ENCODE peak calls at places on chromosome X, in seven cellular contexts. X, O, D, S, W, T and Z are unnamed samples.

GRCh38 chrX:8049827-8050226 is 121.2 kb downstream of the VCX2 start:
- DNase-seq in X (peak; percentile 12), O (no peak), D (no peak), S (no peak), W (no peak), T (no peak), Z (no peak)

GRCh38 chrX:19046343-19047215 is 62.7 kb upstream of the PHKA2 start:
- DNase-seq in X (no peak), O (no peak), D (no peak), S (no peak), W (no peak), T (no peak), Z (no peak)

GRCh38 chrX:10033360-10034007 is 66.3 kb downstream of the CLDN34 start:
- DNase-seq in X (no peak), O (no peak), D (no peak), S (no peak), W (no peak), T (no peak), Z (no peak)

GRCh38 chrX:43644124-43644701 is 11.9 kb upstream of the MAOA start:
- DNase-seq in X (peak; percentile 79), O (no peak), D (no peak), S (no peak), W (no peak), T (no peak), Z (no peak)

GRCh38 chrX:43949669-43950068 is 23.5 kb downstream of the NDP start:
- DNase-seq in X (no peak), O (no peak), D (no peak), S (peak; percentile 73), W (no peak), T (peak; percentile 2), Z (no peak)

GRCh38 chrX:118652717-118653116 is 74.7 kb upstream of the IL13RA1 start:
- DNase-seq in X (peak; percentile 29), O (no peak), D (no peak), S (no peak), W (no peak), T (no peak), Z (no peak)

GRCh38 chrX:9163153-9163790 is 129.3 kb upstream of the FAM9B start:
- DNase-seq in X (peak; percentile 12), O (no peak), D (no peak), S (no peak), W (no peak), T (no peak), Z (peak; percentile 35)

GRCh38 chrX:40318076-40318475 is 220.3 kb upstream of the BCOR start:
- DNase-seq in X (no peak), O (no peak), D (no peak), S (no peak), W (no peak), T (no peak), Z (no peak)

GRCh38 chrX:75086731-75087195 is 69.3 kb downstream of the ABCB7 start:
- DNase-seq in X (peak; percentile 56), O (no peak), D (no peak), S (no peak), W (no peak), T (no peak), Z (no peak)

DNA sequence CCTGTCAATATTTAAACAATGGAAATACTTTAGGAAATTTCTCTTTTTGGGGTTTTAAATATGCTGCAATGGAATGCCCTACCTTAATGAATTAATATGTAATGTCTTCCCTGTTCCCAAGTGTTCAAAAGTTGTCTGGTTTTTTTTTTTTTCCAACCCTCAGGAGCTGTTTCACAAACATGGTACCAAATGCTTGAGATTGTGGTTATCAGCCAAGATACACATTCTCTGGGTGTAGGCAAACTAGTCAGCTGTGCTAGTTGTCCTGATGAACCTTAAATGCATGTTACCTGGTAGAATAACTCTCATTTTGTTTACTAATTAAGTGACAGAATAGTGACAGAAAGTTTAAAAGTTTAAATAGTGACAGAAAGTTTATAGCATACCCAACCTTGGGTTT is 50.7 kb downstream of the FHL1 start:
- DNase-seq in X (no peak), O (no peak), D (no peak), S (no peak), W (no peak), T (no peak), Z (no peak)
- H3K9me3 ChIP-seq in X (no peaks in the 10 kb centered on the region), O (no peaks in the 10 kb centered on the region), D (no peaks in the 10 kb centered on the region), S (no peaks in the 10 kb centered on the region), W (no peaks in the 10 kb centered on the region), T (no peaks in the 10 kb centered on the region), Z (no peaks in the 10 kb centered on the region)

DNA sequence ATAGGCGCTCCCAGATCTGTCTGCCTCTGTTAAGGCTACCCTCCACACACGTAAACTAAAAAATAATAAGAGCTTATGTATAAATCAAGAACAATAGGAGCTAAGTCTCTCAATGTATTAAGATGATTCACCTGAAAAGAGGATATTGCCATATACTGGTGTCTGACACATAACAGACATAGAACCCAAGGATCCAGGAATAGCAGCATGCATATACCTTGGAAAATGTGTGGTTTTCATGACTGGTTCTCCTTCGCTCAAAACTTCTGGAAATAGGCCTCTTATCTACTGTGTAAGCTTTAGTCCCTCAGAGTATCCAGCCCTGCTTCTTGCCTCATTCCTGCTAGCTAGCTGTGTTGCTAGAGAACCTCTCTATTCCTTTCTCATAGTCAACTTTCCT is 203.7 kb upstream of the SLITRK2 start:
- DNase-seq in X (no peak), O (no peak), D (no peak), S (no peak), W (no peak), T (no peak), Z (no peak)
- H3K9me3 ChIP-seq in X (no peaks in the 10 kb centered on the region), O (no peaks in the 10 kb centered on the region), D (no peaks in the 10 kb centered on the region), S (no peaks in the 10 kb centered on the region), W (no peaks in the 10 kb centered on the region), T (no peaks in the 10 kb centered on the region), Z (no peaks in the 10 kb centered on the region)

DNA sequence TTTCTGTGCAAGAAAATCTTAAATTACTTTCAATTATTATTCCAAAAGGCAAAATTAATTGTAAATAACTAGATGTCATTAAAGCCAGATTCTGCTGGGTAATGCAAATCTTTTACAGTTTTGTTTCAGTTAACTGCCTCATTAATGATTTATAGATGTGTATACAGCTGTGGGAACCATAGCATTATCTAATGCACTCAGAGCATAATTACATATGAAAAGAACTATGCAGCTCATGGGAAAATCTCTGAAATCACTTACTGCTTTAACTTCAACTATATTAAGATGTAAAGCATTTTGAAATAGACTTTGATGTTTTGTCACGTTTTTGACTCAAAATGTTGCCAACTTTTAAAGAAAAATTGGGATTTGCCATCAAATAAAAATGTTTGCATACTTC is 630.3 kb upstream of the KLHL4 start:
- DNase-seq in X (no peak), O (no peak), D (no peak), S (no peak), W (no peak), T (no peak), Z (no peak)
- H3K9me3 ChIP-seq in X (no peaks in the 10 kb centered on the region), O (no peaks in the 10 kb centered on the region), D (no peaks in the 10 kb centered on the region), S (no peaks in the 10 kb centered on the region), W (peaks cover 2% of the 10 kb centered on the region), T (no peaks in the 10 kb centered on the region), Z (no peaks in the 10 kb centered on the region)

GRCh38 chrX:148412006-148412405 is 88.4 kb upstream of the AFF2 start:
- DNase-seq in X (no peak), O (no peak), D (no peak), S (no peak), W (no peak), T (no peak), Z (no peak)

GRCh38 chrX:148417934-148418333 is 82.5 kb upstream of the AFF2 start:
- DNase-seq in X (no peak), O (no peak), D (no peak), S (no peak), W (no peak), T (no peak), Z (no peak)

GRCh38 chrX:148416142-148416541 is 84.3 kb upstream of the AFF2 start:
- DNase-seq in X (no peak), O (no peak), D (no peak), S (no peak), W (no peak), T (no peak), Z (no peak)

GRCh38 chrX:148422531-148422930 is 77.9 kb upstream of the AFF2 start:
- DNase-seq in X (no peak), O (no peak), D (no peak), S (no peak), W (no peak), T (no peak), Z (no peak)

DNA sequence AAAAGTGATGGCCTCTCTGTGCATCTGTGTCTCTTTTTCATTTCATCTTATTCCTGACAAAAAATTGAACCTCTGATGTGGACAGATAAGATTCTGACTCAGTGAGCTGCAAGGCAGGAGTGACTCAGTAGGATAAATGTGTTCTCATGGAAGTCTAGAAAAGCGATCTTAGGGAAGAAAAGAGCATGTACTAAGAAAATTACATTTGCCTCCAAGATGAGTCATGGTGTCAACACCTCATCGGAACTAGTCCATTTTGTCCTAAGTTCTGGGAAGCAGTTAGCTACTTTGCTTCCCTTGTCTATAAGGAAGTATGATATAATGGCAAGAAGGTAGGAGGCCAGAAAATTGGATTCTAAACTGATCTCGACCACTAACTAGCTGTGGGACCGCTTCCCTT is 83.5 kb upstream of the AFF2 start:
- DNase-seq in X (peak; percentile 3), O (no peak), D (no peak), S (no peak), W (no peak), T (no peak), Z (no peak)
- H3K9me3 ChIP-seq in X (no peaks in the 10 kb centered on the region), O (no peaks in the 10 kb centered on the region), D (no peaks in the 10 kb centered on the region), S (no peaks in the 10 kb centered on the region), W (no peaks in the 10 kb centered on the region), T (no peaks in the 10 kb centered on the region), Z (no peaks in the 10 kb centered on the region)

DNA sequence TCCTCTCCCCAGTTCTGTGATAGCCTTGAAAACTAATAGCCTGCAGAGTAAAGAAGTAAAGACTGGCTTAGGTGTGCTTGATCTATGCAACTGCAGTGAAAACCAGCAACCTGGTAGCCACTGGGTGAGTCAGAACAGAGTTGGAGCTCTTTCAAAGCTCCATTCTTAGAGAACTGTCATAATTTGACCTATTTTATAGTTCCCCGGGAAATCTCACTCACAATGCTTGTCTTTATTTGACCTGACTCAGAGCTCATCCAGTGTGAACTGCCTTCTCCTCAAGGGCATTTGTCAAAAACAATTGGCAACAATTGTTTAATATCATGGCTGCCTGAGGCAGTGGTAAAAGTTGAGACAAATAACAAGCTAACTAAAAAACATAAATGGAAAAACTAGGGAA is 213.0 kb upstream of the NHS start:
- DNase-seq in X (no peak), O (no peak), D (no peak), S (no peak), W (no peak), T (no peak), Z (no peak)
- H3K9me3 ChIP-seq in X (peaks cover 6% of the 10 kb centered on the region), O (no peaks in the 10 kb centered on the region), D (peaks cover 4% of the 10 kb centered on the region), S (peaks cover 5% of the 10 kb centered on the region), W (no peaks in the 10 kb centered on the region), T (no peaks in the 10 kb centered on the region), Z (no peaks in the 10 kb centered on the region)

DNA sequence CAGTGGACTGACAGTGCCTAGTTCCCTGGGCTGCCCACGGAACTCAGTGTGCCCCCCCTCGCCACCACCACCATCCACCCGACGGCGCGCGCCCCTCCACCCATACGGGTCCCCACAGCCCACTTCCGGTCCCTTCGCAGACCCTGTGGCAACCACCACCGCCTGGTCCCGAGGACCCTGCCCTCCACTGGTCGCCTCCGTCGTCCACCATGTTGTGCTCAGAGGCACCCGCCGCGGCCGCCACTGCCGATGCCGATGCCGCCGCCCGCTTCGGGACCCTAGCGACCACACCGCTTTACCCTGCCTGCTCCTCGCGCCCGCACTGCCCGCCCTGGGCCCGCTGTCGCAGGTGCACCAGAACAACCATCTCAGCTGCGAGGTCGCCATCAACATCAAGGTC is 66.5 kb upstream of the LANCL3 start:
- DNase-seq in X (no peak), O (peak; percentile 42), D (no peak), S (peak; percentile 61), W (no peak), T (no peak), Z (no peak)
- H3K9me3 ChIP-seq in X (no peaks in the 10 kb centered on the region), O (no peaks in the 10 kb centered on the region), D (no peaks in the 10 kb centered on the region), S (no peaks in the 10 kb centered on the region), W (no peaks in the 10 kb centered on the region), T (no peaks in the 10 kb centered on the region), Z (no peaks in the 10 kb centered on the region)